ENCODE peak calls at places on chromosomes 13 and 19, in four cellular contexts. One of them, this sample, is unnamed.

GRCh38 chr13:32940601-32941000 is 75.6 kb upstream of the KL start:
- DNase-seq in stimulated activated CD4-positive, alpha-beta T cell treated with anti-CD3 and anti-CD28 coated beads, Interleukin-1b, Interleukin-23, amount 100 ng/mL, for 4 hours: no peak
- DNase-seq in epithelial cell of esophagus: no peak
- DNase-seq in NCI-H1092: no peak
- DNase-seq in this sample: no peak

GRCh38 chr13:90362718-90363117 is 984.8 kb upstream of the MIR17HG start:
- DNase-seq in stimulated activated CD4-positive, alpha-beta T cell treated with anti-CD3 and anti-CD28 coated beads, Interleukin-1b, Interleukin-23, amount 100 ng/mL, for 4 hours: no peak
- DNase-seq in epithelial cell of esophagus: no peak
- DNase-seq in NCI-H1092: no peak
- DNase-seq in this sample: no peak

GRCh38 chr13:100493418-100493817 is 95.2 kb downstream of the GGACT start:
- DNase-seq in stimulated activated CD4-positive, alpha-beta T cell treated with anti-CD3 and anti-CD28 coated beads, Interleukin-1b, Interleukin-23, amount 100 ng/mL, for 4 hours: no peak
- DNase-seq in epithelial cell of esophagus: no peak
- DNase-seq in NCI-H1092: no peak
- DNase-seq in this sample: no peak

GRCh38 chr19:45598267-45599011 is 3.6 kb downstream of the GPR4 start:
- DNase-seq in stimulated activated CD4-positive, alpha-beta T cell treated with anti-CD3 and anti-CD28 coated beads, Interleukin-1b, Interleukin-23, amount 100 ng/mL, for 4 hours: no peak
- DNase-seq in epithelial cell of esophagus: no peak
- DNase-seq in NCI-H1092: no peak
- DNase-seq in this sample: no peak

GRCh38 chr13:74221752-74222151 is 87.5 kb upstream of the KLF12 start:
- DNase-seq in stimulated activated CD4-positive, alpha-beta T cell treated with anti-CD3 and anti-CD28 coated beads, Interleukin-1b, Interleukin-23, amount 100 ng/mL, for 4 hours: no peak
- DNase-seq in epithelial cell of esophagus: no peak
- DNase-seq in NCI-H1092: no peak
- DNase-seq in this sample: no peak

GRCh38 chr13:99432637-99433542 is 68.4 kb upstream of the TM9SF2 start:
- DNase-seq in stimulated activated CD4-positive, alpha-beta T cell treated with anti-CD3 and anti-CD28 coated beads, Interleukin-1b, Interleukin-23, amount 100 ng/mL, for 4 hours: peak
- DNase-seq in epithelial cell of esophagus: peak
- DNase-seq in NCI-H1092: no peak
- DNase-seq in this sample: no peak

GRCh38 chr19:11091343-11092153 is 2.3 kb downstream of the LDLR start:
- DNase-seq in stimulated activated CD4-positive, alpha-beta T cell treated with anti-CD3 and anti-CD28 coated beads, Interleukin-1b, Interleukin-23, amount 100 ng/mL, for 4 hours: peak
- DNase-seq in epithelial cell of esophagus: peak
- DNase-seq in NCI-H1092: no peak
- DNase-seq in this sample: no peak

GRCh38 chr13:102299366-102299765 is 102.5 kb downstream of the FGF14 start:
- DNase-seq in stimulated activated CD4-positive, alpha-beta T cell treated with anti-CD3 and anti-CD28 coated beads, Interleukin-1b, Interleukin-23, amount 100 ng/mL, for 4 hours: no peak
- DNase-seq in epithelial cell of esophagus: no peak
- DNase-seq in NCI-H1092: no peak
- DNase-seq in this sample: no peak

GRCh38 chr19:12983091-12983490 is 12.2 kb upstream of the NFIX start:
- DNase-seq in stimulated activated CD4-positive, alpha-beta T cell treated with anti-CD3 and anti-CD28 coated beads, Interleukin-1b, Interleukin-23, amount 100 ng/mL, for 4 hours: no peak
- DNase-seq in epithelial cell of esophagus: no peak
- DNase-seq in NCI-H1092: no peak
- DNase-seq in this sample: no peak

GRCh38 chr19:49106648-49107135 is 7.5 kb upstream of the LIN7B start:
- DNase-seq in stimulated activated CD4-positive, alpha-beta T cell treated with anti-CD3 and anti-CD28 coated beads, Interleukin-1b, Interleukin-23, amount 100 ng/mL, for 4 hours: peak
- DNase-seq in epithelial cell of esophagus: peak
- DNase-seq in NCI-H1092: no peak
- DNase-seq in this sample: no peak

GRCh38 chr13:105135852-105136251 is 1399.6 kb downstream of the EFNB2 start:
- DNase-seq in stimulated activated CD4-positive, alpha-beta T cell treated with anti-CD3 and anti-CD28 coated beads, Interleukin-1b, Interleukin-23, amount 100 ng/mL, for 4 hours: no peak
- DNase-seq in epithelial cell of esophagus: no peak
- DNase-seq in NCI-H1092: no peak
- DNase-seq in this sample: no peak

GRCh38 chr13:76632388-76633044 is 253.7 kb downstream of the KCTD12 start:
- DNase-seq in stimulated activated CD4-positive, alpha-beta T cell treated with anti-CD3 and anti-CD28 coated beads, Interleukin-1b, Interleukin-23, amount 100 ng/mL, for 4 hours: no peak
- DNase-seq in epithelial cell of esophagus: peak
- DNase-seq in NCI-H1092: no peak
- DNase-seq in this sample: no peak

GRCh38 chr19:5130371-5131030 is 161.6 kb downstream of the KDM4B start:
- DNase-seq in stimulated activated CD4-positive, alpha-beta T cell treated with anti-CD3 and anti-CD28 coated beads, Interleukin-1b, Interleukin-23, amount 100 ng/mL, for 4 hours: peak
- DNase-seq in epithelial cell of esophagus: no peak
- DNase-seq in NCI-H1092: no peak
- DNase-seq in this sample: no peak

GRCh38 chr19:36577271-36577996 is 4.3 kb upstream of the ZNF529 start:
- DNase-seq in stimulated activated CD4-positive, alpha-beta T cell treated with anti-CD3 and anti-CD28 coated beads, Interleukin-1b, Interleukin-23, amount 100 ng/mL, for 4 hours: no peak
- DNase-seq in epithelial cell of esophagus: no peak
- DNase-seq in NCI-H1092: no peak
- DNase-seq in this sample: no peak

GRCh38 chr13:36072536-36072935 is 58.6 kb downstream of the DCLK1 start:
- DNase-seq in stimulated activated CD4-positive, alpha-beta T cell treated with anti-CD3 and anti-CD28 coated beads, Interleukin-1b, Interleukin-23, amount 100 ng/mL, for 4 hours: no peak
- DNase-seq in epithelial cell of esophagus: no peak
- DNase-seq in NCI-H1092: no peak
- DNase-seq in this sample: no peak

GRCh38 chr13:28636078-28636477 is 22.9 kb upstream of the POMP start:
- DNase-seq in stimulated activated CD4-positive, alpha-beta T cell treated with anti-CD3 and anti-CD28 coated beads, Interleukin-1b, Interleukin-23, amount 100 ng/mL, for 4 hours: no peak
- DNase-seq in epithelial cell of esophagus: no peak
- DNase-seq in NCI-H1092: no peak
- DNase-seq in this sample: no peak

GRCh38 chr13:78060966-78061365 is 142.3 kb upstream of the EDNRB start:
- DNase-seq in stimulated activated CD4-positive, alpha-beta T cell treated with anti-CD3 and anti-CD28 coated beads, Interleukin-1b, Interleukin-23, amount 100 ng/mL, for 4 hours: no peak
- DNase-seq in epithelial cell of esophagus: peak
- DNase-seq in NCI-H1092: no peak
- DNase-seq in this sample: no peak

GRCh38 chr13:46149272-46150133 is 32.5 kb downstream of the LCP1 start:
- DNase-seq in stimulated activated CD4-positive, alpha-beta T cell treated with anti-CD3 and anti-CD28 coated beads, Interleukin-1b, Interleukin-23, amount 100 ng/mL, for 4 hours: no peak
- DNase-seq in epithelial cell of esophagus: peak
- DNase-seq in NCI-H1092: no peak
- DNase-seq in this sample: no peak

GRCh38 chr13:80363890-80364503 is 23.1 kb upstream of the SPRY2 start:
- DNase-seq in stimulated activated CD4-positive, alpha-beta T cell treated with anti-CD3 and anti-CD28 coated beads, Interleukin-1b, Interleukin-23, amount 100 ng/mL, for 4 hours: no peak
- DNase-seq in epithelial cell of esophagus: peak
- DNase-seq in NCI-H1092: peak
- DNase-seq in this sample: no peak

GRCh38 chr13:30615851-30616311 is 1.8 kb upstream of the USPL1 start:
- DNase-seq in stimulated activated CD4-positive, alpha-beta T cell treated with anti-CD3 and anti-CD28 coated beads, Interleukin-1b, Interleukin-23, amount 100 ng/mL, for 4 hours: no peak
- DNase-seq in epithelial cell of esophagus: peak
- DNase-seq in NCI-H1092: no peak
- DNase-seq in this sample: no peak

GRCh38 chr13:78609464-78610205 is 6.3 kb upstream of the POU4F1 start:
- DNase-seq in stimulated activated CD4-positive, alpha-beta T cell treated with anti-CD3 and anti-CD28 coated beads, Interleukin-1b, Interleukin-23, amount 100 ng/mL, for 4 hours: no peak
- DNase-seq in epithelial cell of esophagus: no peak
- DNase-seq in NCI-H1092: peak
- DNase-seq in this sample: no peak

GRCh38 chr19:50646074-50646807 is 3.0 kb upstream of the C19orf81 start:
- DNase-seq in stimulated activated CD4-positive, alpha-beta T cell treated with anti-CD3 and anti-CD28 coated beads, Interleukin-1b, Interleukin-23, amount 100 ng/mL, for 4 hours: no peak
- DNase-seq in epithelial cell of esophagus: no peak
- DNase-seq in NCI-H1092: no peak
- DNase-seq in this sample: no peak

GRCh38 chr19:8342684-8343482 is at the start of gene KANK3:
- DNase-seq in stimulated activated CD4-positive, alpha-beta T cell treated with anti-CD3 and anti-CD28 coated beads, Interleukin-1b, Interleukin-23, amount 100 ng/mL, for 4 hours: peak
- DNase-seq in epithelial cell of esophagus: peak
- DNase-seq in NCI-H1092: peak
- DNase-seq in this sample: no peak

GRCh38 chr19:13408889-13409518 is 97.3 kb downstream of the CACNA1A start:
- DNase-seq in stimulated activated CD4-positive, alpha-beta T cell treated with anti-CD3 and anti-CD28 coated beads, Interleukin-1b, Interleukin-23, amount 100 ng/mL, for 4 hours: no peak
- DNase-seq in epithelial cell of esophagus: no peak
- DNase-seq in NCI-H1092: no peak
- DNase-seq in this sample: no peak

GRCh38 chr19:37920591-37921450 is 13.8 kb downstream of the SIPA1L3 start:
- DNase-seq in stimulated activated CD4-positive, alpha-beta T cell treated with anti-CD3 and anti-CD28 coated beads, Interleukin-1b, Interleukin-23, amount 100 ng/mL, for 4 hours: no peak
- DNase-seq in epithelial cell of esophagus: no peak
- DNase-seq in NCI-H1092: no peak
- DNase-seq in this sample: no peak

GRCh38 chr13:105848494-105848893 is 687.0 kb downstream of the EFNB2 start:
- DNase-seq in stimulated activated CD4-positive, alpha-beta T cell treated with anti-CD3 and anti-CD28 coated beads, Interleukin-1b, Interleukin-23, amount 100 ng/mL, for 4 hours: no peak
- DNase-seq in epithelial cell of esophagus: peak
- DNase-seq in NCI-H1092: no peak
- DNase-seq in this sample: no peak

GRCh38 chr13:27309401-27309958 is 38.9 kb downstream of the RASL11A start:
- DNase-seq in stimulated activated CD4-positive, alpha-beta T cell treated with anti-CD3 and anti-CD28 coated beads, Interleukin-1b, Interleukin-23, amount 100 ng/mL, for 4 hours: no peak
- DNase-seq in epithelial cell of esophagus: no peak
- DNase-seq in NCI-H1092: no peak
- DNase-seq in this sample: no peak

GRCh38 chr13:20407759-20408158 is 117.9 kb downstream of the CRYL1 start:
- DNase-seq in stimulated activated CD4-positive, alpha-beta T cell treated with anti-CD3 and anti-CD28 coated beads, Interleukin-1b, Interleukin-23, amount 100 ng/mL, for 4 hours: no peak
- DNase-seq in epithelial cell of esophagus: no peak
- DNase-seq in NCI-H1092: no peak
- DNase-seq in this sample: no peak

GRCh38 chr13:98519976-98520375 is 56.9 kb downstream of the STK24 start:
- DNase-seq in stimulated activated CD4-positive, alpha-beta T cell treated with anti-CD3 and anti-CD28 coated beads, Interleukin-1b, Interleukin-23, amount 100 ng/mL, for 4 hours: no peak
- DNase-seq in epithelial cell of esophagus: no peak
- DNase-seq in NCI-H1092: no peak
- DNase-seq in this sample: no peak

GRCh38 chr13:110251227-110251791 is 55.6 kb downstream of the COL4A1 start:
- DNase-seq in stimulated activated CD4-positive, alpha-beta T cell treated with anti-CD3 and anti-CD28 coated beads, Interleukin-1b, Interleukin-23, amount 100 ng/mL, for 4 hours: no peak
- DNase-seq in epithelial cell of esophagus: no peak
- DNase-seq in NCI-H1092: no peak
- DNase-seq in this sample: no peak

GRCh38 chr19:30162718-30163117 is 209.5 kb upstream of the ZNF536 start:
- DNase-seq in stimulated activated CD4-positive, alpha-beta T cell treated with anti-CD3 and anti-CD28 coated beads, Interleukin-1b, Interleukin-23, amount 100 ng/mL, for 4 hours: no peak
- DNase-seq in epithelial cell of esophagus: no peak
- DNase-seq in NCI-H1092: no peak
- DNase-seq in this sample: no peak

GRCh38 chr13:110403315-110403714 is 96.2 kb downstream of the COL4A2 start:
- DNase-seq in stimulated activated CD4-positive, alpha-beta T cell treated with anti-CD3 and anti-CD28 coated beads, Interleukin-1b, Interleukin-23, amount 100 ng/mL, for 4 hours: no peak
- DNase-seq in epithelial cell of esophagus: no peak
- DNase-seq in NCI-H1092: no peak
- DNase-seq in this sample: no peak

GRCh38 chr19:57302020-57302465 is 18.2 kb upstream of the ZNF543 start:
- DNase-seq in stimulated activated CD4-positive, alpha-beta T cell treated with anti-CD3 and anti-CD28 coated beads, Interleukin-1b, Interleukin-23, amount 100 ng/mL, for 4 hours: no peak
- DNase-seq in epithelial cell of esophagus: peak
- DNase-seq in NCI-H1092: no peak
- DNase-seq in this sample: no peak

GRCh38 chr13:111399776-111400505 is 79.5 kb downstream of the TEX29 start:
- DNase-seq in stimulated activated CD4-positive, alpha-beta T cell treated with anti-CD3 and anti-CD28 coated beads, Interleukin-1b, Interleukin-23, amount 100 ng/mL, for 4 hours: no peak
- DNase-seq in epithelial cell of esophagus: no peak
- DNase-seq in NCI-H1092: no peak
- DNase-seq in this sample: no peak

GRCh38 chr13:83215627-83216026 is 666.6 kb downstream of the SLITRK1 start:
- DNase-seq in stimulated activated CD4-positive, alpha-beta T cell treated with anti-CD3 and anti-CD28 coated beads, Interleukin-1b, Interleukin-23, amount 100 ng/mL, for 4 hours: no peak
- DNase-seq in epithelial cell of esophagus: peak
- DNase-seq in NCI-H1092: no peak
- DNase-seq in this sample: no peak

GRCh38 chr13:50282016-50282415 is 266.8 kb downstream of the KCNRG start:
- DNase-seq in stimulated activated CD4-positive, alpha-beta T cell treated with anti-CD3 and anti-CD28 coated beads, Interleukin-1b, Interleukin-23, amount 100 ng/mL, for 4 hours: no peak
- DNase-seq in epithelial cell of esophagus: no peak
- DNase-seq in NCI-H1092: no peak
- DNase-seq in this sample: no peak

GRCh38 chr13:79462895-79463294 is 18.1 kb upstream of the NDFIP2 start:
- DNase-seq in stimulated activated CD4-positive, alpha-beta T cell treated with anti-CD3 and anti-CD28 coated beads, Interleukin-1b, Interleukin-23, amount 100 ng/mL, for 4 hours: no peak
- DNase-seq in epithelial cell of esophagus: no peak
- DNase-seq in NCI-H1092: no peak
- DNase-seq in this sample: no peak

GRCh38 chr13:32969516-32969941 is 46.7 kb upstream of the KL start:
- DNase-seq in stimulated activated CD4-positive, alpha-beta T cell treated with anti-CD3 and anti-CD28 coated beads, Interleukin-1b, Interleukin-23, amount 100 ng/mL, for 4 hours: no peak
- DNase-seq in epithelial cell of esophagus: no peak
- DNase-seq in NCI-H1092: no peak
- DNase-seq in this sample: no peak

GRCh38 chr13:41668130-41668757 is 210.9 kb downstream of the RGCC start:
- DNase-seq in stimulated activated CD4-positive, alpha-beta T cell treated with anti-CD3 and anti-CD28 coated beads, Interleukin-1b, Interleukin-23, amount 100 ng/mL, for 4 hours: peak
- DNase-seq in epithelial cell of esophagus: peak
- DNase-seq in NCI-H1092: peak
- DNase-seq in this sample: no peak